ENCODE peak calls at places on chromosomes 16 and 17, in ten cellular contexts. A, C, Z, D, T, R, W, V, I and G are unnamed samples.

GRCh38 chr17:14747576-14747940 is 446.7 kb downstream of the HS3ST3B1 start:
- DNase-seq in R (no peak), W (no peak), I (no peak), V (no peak), T (no peak), A (no peak), D (no peak), Z (no peak), C (no peak), G (no peak)

GRCh38 chr16:3645504-3646347 is 8.8 kb upstream of the DNASE1 start:
- DNase-seq in Z (peak; percentile 31), V (no peak), T (no peak), W (no peak), I (no peak), C (no peak), A (peak; percentile 59), R (no peak), D (no peak), G (peak; percentile 86)

GRCh38 chr16:48824271-48824670 is 214.3 kb upstream of the N4BP1 start:
- DNase-seq in C (peak; percentile 18), T (no peak), D (no peak), I (no peak), V (no peak), W (no peak), Z (no peak), R (no peak), A (no peak), G (no peak)

GRCh38 chr17:6047966-6048365 is 22.2 kb upstream of the WSCD1 start:
- DNase-seq in A (no peak), T (no peak), I (no peak), W (no peak), C (no peak), R (no peak), Z (no peak), D (no peak), V (no peak), G (no peak)

GRCh38 chr16:23134274-23134673 is 15.0 kb downstream of the USP31 start:
- DNase-seq in A (peak; percentile 18), W (no peak), T (no peak), V (peak; percentile 92), Z (no peak), I (peak; percentile 57), D (no peak), C (no peak), R (no peak), G (no peak)

GRCh38 chr17:35432176-35433074 is at the start of gene SLFN12:
- DNase-seq in C (peak; percentile 93), T (no peak), Z (peak; percentile 76), W (peak; percentile 82), I (no peak), A (no peak), V (peak; percentile 89), D (peak; percentile 29), R (peak; percentile 15), G (peak; percentile 82)

GRCh38 chr17:6661464-6661848 is 9.9 kb downstream of the C17orf100 start:
- DNase-seq in W (no peak), Z (no peak), I (no peak), C (no peak), D (no peak), R (no peak), V (no peak), A (no peak), T (no peak), G (no peak)

GRCh38 chr17:42759982-42760651 is 910 bp upstream of the RAMP2 start:
- DNase-seq in I (no peak), Z (no peak), V (no peak), D (no peak), W (peak; percentile 40), R (no peak), T (no peak), A (no peak), C (no peak), G (peak; percentile 36)

GRCh38 chr17:59762022-59762825 is 54.8 kb downstream of the VMP1 start:
- DNase-seq in D (no peak), W (no peak), V (no peak), Z (no peak), A (no peak), C (peak; percentile 82), R (no peak), T (no peak), I (no peak), G (no peak)

GRCh38 chr17:16820979-16821543 is 131.0 kb downstream of the CCDC144A start:
- DNase-seq in Z (no peak), A (no peak), I (no peak), D (no peak), T (no peak), W (no peak), V (no peak), R (no peak), C (no peak), G (peak; percentile 66)

GRCh38 chr17:77105706-77106105 is 35.1 kb upstream of the SEC14L1 start:
- DNase-seq in V (no peak), A (no peak), D (no peak), Z (no peak), I (no peak), T (no peak), R (no peak), C (no peak), W (no peak), G (no peak)

GRCh38 chr17:62724398-62725146 is 83.5 kb downstream of the MARCHF10 start:
- DNase-seq in Z (peak; percentile 83), D (peak; percentile 79), V (no peak), T (peak; percentile 69), A (no peak), R (peak; percentile 79), I (no peak), W (peak; percentile 96), C (no peak), G (no peak)